ENCODE peak calls at places on chromosome 1, in ten cellular contexts. One of them, this sample, is unnamed.

GRCh38 chr1:147167361-147167760 is 4.9 kb downstream of the PRKAB2 start:
- DNase-seq in ELF-1: no peak
- DNase-seq in AG08395: peak
- DNase-seq in stimulated activated CD4-positive, alpha-beta T cell treated with anti-CD3 and anti-CD28 coated beads, Interleukin-4, amount 100 ng/mL, for 4 hours: no peak
- DNase-seq in globus pallidus: no peak
- DNase-seq in left ventricle myocardium superior: no peak
- DNase-seq in midbrain: no peak
- DNase-seq in occipital lobe: no peak
- DNase-seq in Right ventricle myocardium inferior: no peak
- DNase-seq in astrocyte of the spinal cord: peak
- DNase-seq in this sample: peak

GRCh38 chr1:18602533-18603211 is 28.0 kb upstream of the PAX7 start:
- DNase-seq in ELF-1: no peak
- DNase-seq in AG08395: no peak
- DNase-seq in stimulated activated CD4-positive, alpha-beta T cell treated with anti-CD3 and anti-CD28 coated beads, Interleukin-4, amount 100 ng/mL, for 4 hours: no peak
- DNase-seq in globus pallidus: no peak
- DNase-seq in left ventricle myocardium superior: no peak
- DNase-seq in midbrain: no peak
- DNase-seq in occipital lobe: no peak
- DNase-seq in Right ventricle myocardium inferior: no peak
- DNase-seq in astrocyte of the spinal cord: no peak
- DNase-seq in this sample: peak

GRCh38 chr1:45246760-45247159 is 40.4 kb upstream of the ZSWIM5 start:
- DNase-seq in ELF-1: no peak
- DNase-seq in AG08395: peak
- DNase-seq in stimulated activated CD4-positive, alpha-beta T cell treated with anti-CD3 and anti-CD28 coated beads, Interleukin-4, amount 100 ng/mL, for 4 hours: no peak
- DNase-seq in globus pallidus: no peak
- DNase-seq in left ventricle myocardium superior: no peak
- DNase-seq in midbrain: no peak
- DNase-seq in occipital lobe: no peak
- DNase-seq in Right ventricle myocardium inferior: no peak
- DNase-seq in astrocyte of the spinal cord: peak
- DNase-seq in this sample: peak

GRCh38 chr1:228161866-228162265 is 3.7 kb upstream of the IBA57 start:
- DNase-seq in ELF-1: no peak
- DNase-seq in AG08395: no peak
- DNase-seq in stimulated activated CD4-positive, alpha-beta T cell treated with anti-CD3 and anti-CD28 coated beads, Interleukin-4, amount 100 ng/mL, for 4 hours: no peak
- DNase-seq in globus pallidus: no peak
- DNase-seq in left ventricle myocardium superior: no peak
- DNase-seq in midbrain: no peak
- DNase-seq in occipital lobe: no peak
- DNase-seq in Right ventricle myocardium inferior: no peak
- DNase-seq in astrocyte of the spinal cord: no peak
- DNase-seq in this sample: no peak

GRCh38 chr1:28592314-28593071 is 428 bp downstream of the RAB42 start:
- DNase-seq in ELF-1: no peak
- DNase-seq in AG08395: peak
- DNase-seq in stimulated activated CD4-positive, alpha-beta T cell treated with anti-CD3 and anti-CD28 coated beads, Interleukin-4, amount 100 ng/mL, for 4 hours: peak
- DNase-seq in globus pallidus: no peak
- DNase-seq in left ventricle myocardium superior: peak
- DNase-seq in midbrain: no peak
- DNase-seq in occipital lobe: no peak
- DNase-seq in Right ventricle myocardium inferior: no peak
- DNase-seq in astrocyte of the spinal cord: no peak
- DNase-seq in this sample: peak

GRCh38 chr1:3012511-3013291 is 8.6 kb upstream of the ACTRT2 start:
- DNase-seq in ELF-1: peak
- DNase-seq in AG08395: peak
- DNase-seq in stimulated activated CD4-positive, alpha-beta T cell treated with anti-CD3 and anti-CD28 coated beads, Interleukin-4, amount 100 ng/mL, for 4 hours: peak
- DNase-seq in globus pallidus: peak
- DNase-seq in left ventricle myocardium superior: peak
- DNase-seq in midbrain: peak
- DNase-seq in occipital lobe: peak
- DNase-seq in Right ventricle myocardium inferior: peak
- DNase-seq in astrocyte of the spinal cord: peak
- DNase-seq in this sample: peak

GRCh38 chr1:157131281-157131680 is 6.9 kb downstream of the ETV3 start:
- DNase-seq in ELF-1: no peak
- DNase-seq in AG08395: no peak
- DNase-seq in stimulated activated CD4-positive, alpha-beta T cell treated with anti-CD3 and anti-CD28 coated beads, Interleukin-4, amount 100 ng/mL, for 4 hours: no peak
- DNase-seq in globus pallidus: no peak
- DNase-seq in left ventricle myocardium superior: no peak
- DNase-seq in midbrain: no peak
- DNase-seq in occipital lobe: no peak
- DNase-seq in Right ventricle myocardium inferior: no peak
- DNase-seq in astrocyte of the spinal cord: no peak
- DNase-seq in this sample: no peak

GRCh38 chr1:93595749-93596148 is 85.9 kb downstream of the BCAR3 start:
- DNase-seq in ELF-1: no peak
- DNase-seq in AG08395: no peak
- DNase-seq in stimulated activated CD4-positive, alpha-beta T cell treated with anti-CD3 and anti-CD28 coated beads, Interleukin-4, amount 100 ng/mL, for 4 hours: no peak
- DNase-seq in globus pallidus: no peak
- DNase-seq in left ventricle myocardium superior: no peak
- DNase-seq in midbrain: no peak
- DNase-seq in occipital lobe: no peak
- DNase-seq in Right ventricle myocardium inferior: no peak
- DNase-seq in astrocyte of the spinal cord: no peak
- DNase-seq in this sample: peak

GRCh38 chr1:71307451-71307850 is 226.6 kb upstream of the ZRANB2 start:
- DNase-seq in ELF-1: peak
- DNase-seq in AG08395: peak
- DNase-seq in stimulated activated CD4-positive, alpha-beta T cell treated with anti-CD3 and anti-CD28 coated beads, Interleukin-4, amount 100 ng/mL, for 4 hours: no peak
- DNase-seq in globus pallidus: no peak
- DNase-seq in left ventricle myocardium superior: no peak
- DNase-seq in midbrain: no peak
- DNase-seq in occipital lobe: peak
- DNase-seq in Right ventricle myocardium inferior: no peak
- DNase-seq in astrocyte of the spinal cord: peak
- DNase-seq in this sample: peak

GRCh38 chr1:207815913-207816312 is 64.1 kb downstream of the CD46 start:
- DNase-seq in ELF-1: no peak
- DNase-seq in AG08395: peak
- DNase-seq in stimulated activated CD4-positive, alpha-beta T cell treated with anti-CD3 and anti-CD28 coated beads, Interleukin-4, amount 100 ng/mL, for 4 hours: no peak
- DNase-seq in globus pallidus: no peak
- DNase-seq in left ventricle myocardium superior: no peak
- DNase-seq in midbrain: no peak
- DNase-seq in occipital lobe: no peak
- DNase-seq in Right ventricle myocardium inferior: no peak
- DNase-seq in astrocyte of the spinal cord: no peak
- DNase-seq in this sample: peak

GRCh38 chr1:78834201-78834741 is 172.3 kb downstream of the ADGRL4 start:
- DNase-seq in ELF-1: no peak
- DNase-seq in AG08395: no peak
- DNase-seq in stimulated activated CD4-positive, alpha-beta T cell treated with anti-CD3 and anti-CD28 coated beads, Interleukin-4, amount 100 ng/mL, for 4 hours: no peak
- DNase-seq in globus pallidus: no peak
- DNase-seq in left ventricle myocardium superior: no peak
- DNase-seq in midbrain: no peak
- DNase-seq in occipital lobe: no peak
- DNase-seq in Right ventricle myocardium inferior: no peak
- DNase-seq in astrocyte of the spinal cord: no peak
- DNase-seq in this sample: no peak

GRCh38 chr1:27122652-27123051 is 32.3 kb downstream of the SLC9A1 start:
- DNase-seq in ELF-1: no peak
- DNase-seq in AG08395: peak
- DNase-seq in stimulated activated CD4-positive, alpha-beta T cell treated with anti-CD3 and anti-CD28 coated beads, Interleukin-4, amount 100 ng/mL, for 4 hours: no peak
- DNase-seq in globus pallidus: peak
- DNase-seq in left ventricle myocardium superior: no peak
- DNase-seq in midbrain: peak
- DNase-seq in occipital lobe: peak
- DNase-seq in Right ventricle myocardium inferior: no peak
- DNase-seq in astrocyte of the spinal cord: peak
- DNase-seq in this sample: peak

GRCh38 chr1:51313961-51314777 is 16.2 kb downstream of the TTC39A start:
- DNase-seq in ELF-1: no peak
- DNase-seq in AG08395: peak
- DNase-seq in stimulated activated CD4-positive, alpha-beta T cell treated with anti-CD3 and anti-CD28 coated beads, Interleukin-4, amount 100 ng/mL, for 4 hours: no peak
- DNase-seq in globus pallidus: no peak
- DNase-seq in left ventricle myocardium superior: no peak
- DNase-seq in midbrain: no peak
- DNase-seq in occipital lobe: no peak
- DNase-seq in Right ventricle myocardium inferior: no peak
- DNase-seq in astrocyte of the spinal cord: peak
- DNase-seq in this sample: peak

GRCh38 chr1:102107441-102107840 is 110.7 kb upstream of the OLFM3 start:
- DNase-seq in ELF-1: peak
- DNase-seq in AG08395: no peak
- DNase-seq in stimulated activated CD4-positive, alpha-beta T cell treated with anti-CD3 and anti-CD28 coated beads, Interleukin-4, amount 100 ng/mL, for 4 hours: no peak
- DNase-seq in globus pallidus: no peak
- DNase-seq in left ventricle myocardium superior: no peak
- DNase-seq in midbrain: no peak
- DNase-seq in occipital lobe: no peak
- DNase-seq in Right ventricle myocardium inferior: no peak
- DNase-seq in astrocyte of the spinal cord: no peak
- DNase-seq in this sample: no peak

GRCh38 chr1:151882466-151882865 is 26.8 kb downstream of the THEM4 start:
- DNase-seq in ELF-1: no peak
- DNase-seq in AG08395: no peak
- DNase-seq in stimulated activated CD4-positive, alpha-beta T cell treated with anti-CD3 and anti-CD28 coated beads, Interleukin-4, amount 100 ng/mL, for 4 hours: no peak
- DNase-seq in globus pallidus: no peak
- DNase-seq in left ventricle myocardium superior: no peak
- DNase-seq in midbrain: no peak
- DNase-seq in occipital lobe: no peak
- DNase-seq in Right ventricle myocardium inferior: no peak
- DNase-seq in astrocyte of the spinal cord: no peak
- DNase-seq in this sample: no peak

GRCh38 chr1:99994496-99994895 is 24.7 kb downstream of the SLC35A3 start:
- DNase-seq in ELF-1: no peak
- DNase-seq in AG08395: no peak
- DNase-seq in stimulated activated CD4-positive, alpha-beta T cell treated with anti-CD3 and anti-CD28 coated beads, Interleukin-4, amount 100 ng/mL, for 4 hours: no peak
- DNase-seq in globus pallidus: no peak
- DNase-seq in left ventricle myocardium superior: no peak
- DNase-seq in midbrain: no peak
- DNase-seq in occipital lobe: no peak
- DNase-seq in Right ventricle myocardium inferior: no peak
- DNase-seq in astrocyte of the spinal cord: no peak
- DNase-seq in this sample: no peak

GRCh38 chr1:183871142-183871541 is 66.2 kb downstream of the RGL1 start:
- DNase-seq in ELF-1: no peak
- DNase-seq in AG08395: no peak
- DNase-seq in stimulated activated CD4-positive, alpha-beta T cell treated with anti-CD3 and anti-CD28 coated beads, Interleukin-4, amount 100 ng/mL, for 4 hours: no peak
- DNase-seq in globus pallidus: peak
- DNase-seq in left ventricle myocardium superior: no peak
- DNase-seq in midbrain: peak
- DNase-seq in occipital lobe: no peak
- DNase-seq in Right ventricle myocardium inferior: no peak
- DNase-seq in astrocyte of the spinal cord: peak
- DNase-seq in this sample: peak

GRCh38 chr1:67650061-67650460 is 34.9 kb upstream of the GADD45A start:
- DNase-seq in ELF-1: no peak
- DNase-seq in AG08395: peak
- DNase-seq in stimulated activated CD4-positive, alpha-beta T cell treated with anti-CD3 and anti-CD28 coated beads, Interleukin-4, amount 100 ng/mL, for 4 hours: no peak
- DNase-seq in globus pallidus: no peak
- DNase-seq in left ventricle myocardium superior: no peak
- DNase-seq in midbrain: no peak
- DNase-seq in occipital lobe: no peak
- DNase-seq in Right ventricle myocardium inferior: no peak
- DNase-seq in astrocyte of the spinal cord: no peak
- DNase-seq in this sample: peak

This sample was measured in GM23248.